ENCODE peak calls at places on chromosomes 12 and 14, in ten cellular contexts. A is activated T-helper 1 cell treated with anti-CD3 and anti-CD28 coated beads, Interleukin-12 subunit alpha, Interleukin-12 subunit beta, Interleukin-2, Interleukin-4 antibody, amounts not matched to agents 30 ng/mL and 10 ng/mL and 1 ng/mL, durations not matched to agents 14 hours and 24 hours and 36 hours; K is NCI-H446 treated with DMSO at 0.1 percent for 48 hours; E is non-pigmented ciliary epithelial cell; S is NCI-H2081; R is activated CD8-positive, alpha-beta memory T cell treated with anti-CD3 and anti-CD28 coated beads, Interleukin-2, amount 50 U/mL, for 48 hours; G is WTC11; L is T-helper 1 cell; D is pons; U is GOT3. B is an unnamed sample.

GRCh38 chr12:116314477-116314876 is 37.0 kb upstream of the MED13L start:
- DNase-seq in A (no peak), K (no peak), E (no peak), S (no peak), R (no peak), G (no peak), L (no peak), D (no peak), U (no peak), B (no peak)

GRCh38 chr14:103021817-103022668 is 35.3 kb downstream of the CDC42BPB start:
- DNase-seq in A (no peak), K (no peak), E (no peak), S (peak), R (no peak), G (no peak), L (no peak), D (peak), U (no peak), B (peak)

GRCh38 chr14:69069020-69069421 is 83.9 kb downstream of the DCAF5 start:
- DNase-seq in A (no peak), K (no peak), E (peak), S (no peak), R (no peak), G (no peak), L (no peak), D (no peak), U (no peak), B (no peak)

GRCh38 chr12:67716817-67717216 is 68.3 kb downstream of the DYRK2 start:
- DNase-seq in A (no peak), K (no peak), E (no peak), S (no peak), R (no peak), G (no peak), L (no peak), D (no peak), U (no peak), B (no peak)

GRCh38 chr12:54589964-54590363 is 1.5 kb upstream of the PPP1R1A start:
- DNase-seq in A (no peak), K (no peak), E (no peak), S (no peak), R (no peak), G (no peak), L (no peak), D (no peak), U (no peak), B (no peak)

GRCh38 chr14:104972301-104973211 is 5.6 kb downstream of the AHNAK2 start:
- DNase-seq in A (no peak), K (no peak), E (no peak), S (no peak), R (no peak), G (no peak), L (no peak), D (no peak), U (no peak), B (peak)

GRCh38 chr12:111360325-111360930 is 8.5 kb downstream of the PHETA1 start:
- DNase-seq in A (no peak), K (no peak), E (no peak), S (no peak), R (no peak), G (no peak), L (no peak), D (no peak), U (no peak), B (no peak)

GRCh38 chr12:121260091-121260490 is 36.4 kb downstream of the CAMKK2 start:
- DNase-seq in A (no peak), K (no peak), E (no peak), S (no peak), R (no peak), G (no peak), L (no peak), D (no peak), U (no peak), B (no peak)

GRCh38 chr14:96938946-96939345 is 141.8 kb downstream of the VRK1 start:
- DNase-seq in A (no peak), K (no peak), E (no peak), S (no peak), R (no peak), G (peak), L (no peak), D (no peak), U (no peak), B (no peak)

GRCh38 chr12:109944975-109945374 is 44.9 kb downstream of the TCHP start:
- DNase-seq in A (no peak), K (no peak), E (no peak), S (no peak), R (no peak), G (peak), L (no peak), D (no peak), U (no peak), B (no peak)

GRCh38 chr14:72616294-72616693 is 277.6 kb downstream of the DPF3 start:
- DNase-seq in A (no peak), K (no peak), E (no peak), S (no peak), R (no peak), G (no peak), L (no peak), D (no peak), U (no peak), B (no peak)

GRCh38 chr14:32509632-32510187 is 180.6 kb downstream of the AKAP6 start:
- DNase-seq in A (no peak), K (no peak), E (peak), S (no peak), R (no peak), G (no peak), L (no peak), D (peak), U (peak), B (no peak)

GRCh38 chr12:68113644-68114043 is 45.9 kb downstream of the IFNG start:
- DNase-seq in A (peak), K (no peak), E (no peak), S (peak), R (peak), G (peak), L (peak), D (no peak), U (no peak), B (no peak)

GRCh38 chr14:70107309-70107708 is 81.4 kb downstream of the SLC8A3 start:
- DNase-seq in A (no peak), K (no peak), E (no peak), S (no peak), R (no peak), G (no peak), L (no peak), D (no peak), U (no peak), B (no peak)

GRCh38 chr12:94832780-94833760 is 170.4 kb downstream of the NDUFA12 start:
- DNase-seq in A (no peak), K (no peak), E (peak), S (no peak), R (no peak), G (peak), L (no peak), D (peak), U (no peak), B (peak)

GRCh38 chr12:56905852-56906251 is 28.4 kb downstream of the SDR9C7 start:
- DNase-seq in A (no peak), K (no peak), E (no peak), S (no peak), R (no peak), G (no peak), L (no peak), D (no peak), U (no peak), B (no peak)

GRCh38 chr14:36022765-36023415 is 153.6 kb downstream of the PTCSC3 start:
- DNase-seq in A (no peak), K (no peak), E (no peak), S (peak), R (no peak), G (no peak), L (no peak), D (peak), U (no peak), B (peak)

GRCh38 chr12:24615967-24616411 is 332.9 kb downstream of the BCAT1 start:
- DNase-seq in A (no peak), K (no peak), E (peak), S (no peak), R (no peak), G (no peak), L (no peak), D (no peak), U (no peak), B (no peak)

GRCh38 chr12:11553871-11554533 is 95.5 kb upstream of the ETV6 start:
- DNase-seq in A (peak), K (peak), E (peak), S (peak), R (no peak), G (peak), L (peak), D (peak), U (no peak), B (peak)

GRCh38 chr14:61140872-61141271 is 140.3 kb downstream of the TMEM30B start:
- DNase-seq in A (no peak), K (no peak), E (peak), S (no peak), R (no peak), G (no peak), L (no peak), D (no peak), U (no peak), B (no peak)

GRCh38 chr12:127125607-127126259 is 1141.2 kb upstream of the TMEM132C start:
- DNase-seq in A (peak), K (no peak), E (peak), S (no peak), R (peak), G (no peak), L (no peak), D (no peak), U (peak), B (no peak)

GRCh38 chr14:22847661-22848341 is 11.4 kb downstream of the MMP14 start:
- DNase-seq in A (no peak), K (no peak), E (no peak), S (no peak), R (no peak), G (no peak), L (no peak), D (no peak), U (no peak), B (no peak)

GRCh38 chr12:109033239-109034196 is 12.7 kb upstream of the SVOP start:
- DNase-seq in A (no peak), K (no peak), E (no peak), S (no peak), R (no peak), G (no peak), L (no peak), D (no peak), U (no peak), B (no peak)

GRCh38 chr12:103688659-103689058 is 101.6 kb downstream of the STAB2 start:
- DNase-seq in A (no peak), K (no peak), E (no peak), S (no peak), R (no peak), G (no peak), L (no peak), D (no peak), U (no peak), B (no peak)

GRCh38 chr12:108289342-108290131 is 49.6 kb downstream of the CMKLR1 start:
- DNase-seq in A (no peak), K (no peak), E (no peak), S (no peak), R (no peak), G (no peak), L (no peak), D (no peak), U (no peak), B (no peak)

GRCh38 chr12:52691076-52691764 is 11.0 kb upstream of the KRT1 start:
- DNase-seq in A (peak), K (no peak), E (no peak), S (no peak), R (peak), G (peak), L (peak), D (no peak), U (no peak), B (peak)

GRCh38 chr12:13179159-13180074 is 17.1 kb upstream of the EMP1 start:
- DNase-seq in A (peak), K (no peak), E (no peak), S (peak), R (peak), G (peak), L (peak), D (no peak), U (peak), B (no peak)

GRCh38 chr12:27975222-27976136 is 2.9 kb upstream of the PTHLH start:
- DNase-seq in A (no peak), K (no peak), E (no peak), S (no peak), R (peak), G (peak), L (no peak), D (no peak), U (no peak), B (no peak)

GRCh38 chr12:98998697-98999299 is 353.7 kb downstream of the APAF1 start:
- DNase-seq in A (no peak), K (peak), E (no peak), S (peak), R (no peak), G (no peak), L (no peak), D (peak), U (no peak), B (peak)

GRCh38 chr14:77026166-77026929 is 2.2 kb downstream of the IRF2BPL start:
- DNase-seq in A (no peak), K (no peak), E (no peak), S (peak), R (no peak), G (no peak), L (no peak), D (no peak), U (no peak), B (peak)

GRCh38 chr14:53341324-53341723 is 188.2 kb upstream of the DDHD1 start:
- DNase-seq in A (no peak), K (no peak), E (no peak), S (no peak), R (no peak), G (no peak), L (no peak), D (no peak), U (no peak), B (no peak)

GRCh38 chr14:92729632-92730358 is 18.6 kb downstream of the LGMN start:
- DNase-seq in A (no peak), K (no peak), E (peak), S (no peak), R (peak), G (no peak), L (no peak), D (no peak), U (no peak), B (no peak)

GRCh38 chr12:21144309-21144708 is 13.3 kb downstream of the SLCO1B1 start:
- DNase-seq in A (no peak), K (no peak), E (no peak), S (no peak), R (no peak), G (no peak), L (no peak), D (no peak), U (no peak), B (no peak)